ENCODE peak calls at places on chromosomes 4 and X, in six cellular contexts. U, W, T, H, B and P are unnamed samples.

GRCh38 chr4:155629183-155629825 is 37.3 kb upstream of the GUCY1A1 start:
- DNase-seq in U (no peak), W (peak), T (no peak), H (no peak), B (no peak), P (no peak)

GRCh38 chr4:154407483-154407882 is 84.1 kb downstream of the DCHS2 start:
- DNase-seq in U (no peak), W (no peak), T (no peak), H (no peak), B (no peak), P (no peak)

GRCh38 chrX:69365755-69366154 is 138.4 kb upstream of the NALF2 start:
- DNase-seq in U (no peak), W (no peak), T (no peak), H (no peak), B (no peak), P (no peak)

GRCh38 chr4:25694466-25694865 is 38.8 kb downstream of the SLC34A2 start:
- DNase-seq in U (no peak), W (no peak), T (no peak), H (peak), B (no peak), P (no peak)

GRCh38 chrX:71143508-71143907 is 1.1 kb upstream of the NLGN3 start:
- DNase-seq in U (no peak), W (no peak), T (no peak), H (no peak), B (no peak), P (no peak)

GRCh38 chr4:181202249-181202648 is 1041.0 kb upstream of the TENM3 start:
- DNase-seq in U (no peak), W (no peak), T (no peak), H (no peak), B (no peak), P (no peak)

GRCh38 chr4:72629540-72629939 is 60.5 kb upstream of the ADAMTS3 start:
- DNase-seq in U (no peak), W (no peak), T (no peak), H (peak), B (peak), P (no peak)

GRCh38 chr4:4395849-4396627 is 9.1 kb downstream of the NSG1 start:
- DNase-seq in U (no peak), W (no peak), T (peak), H (no peak), B (no peak), P (no peak)

GRCh38 chr4:112371361-112371760 is 74.2 kb downstream of the ALPK1 start:
- DNase-seq in U (no peak), W (no peak), T (no peak), H (no peak), B (no peak), P (no peak)

GRCh38 chr4:70958681-70959080 is 34.8 kb upstream of the DCK start:
- DNase-seq in U (no peak), W (no peak), T (no peak), H (no peak), B (peak), P (no peak)

GRCh38 chrX:68912113-68912980 is 83.5 kb downstream of the EFNB1 start:
- DNase-seq in U (no peak), W (no peak), T (no peak), H (no peak), B (no peak), P (no peak)

GRCh38 chr4:140103676-140104075 is 50.3 kb downstream of the MAML3 start:
- DNase-seq in U (no peak), W (peak), T (no peak), H (no peak), B (no peak), P (no peak)

GRCh38 chrX:115399306-115399705 is 109.8 kb downstream of the LUZP4 start:
- DNase-seq in U (no peak), W (no peak), T (no peak), H (no peak), B (no peak), P (no peak)

GRCh38 chrX:8755813-8756212 is 23.9 kb upstream of the ANOS1 start:
- DNase-seq in U (no peak), W (no peak), T (no peak), H (no peak), B (no peak), P (no peak)

GRCh38 chrX:34382416-34382815 is 250.3 kb upstream of the FAM47A start:
- DNase-seq in U (no peak), W (no peak), T (no peak), H (no peak), B (no peak), P (no peak)

GRCh38 chrX:153922932-153923857 is 2.9 kb downstream of the ARHGAP4 start:
- DNase-seq in U (no peak), W (no peak), T (peak), H (no peak), B (no peak), P (no peak)

GRCh38 chr4:10320130-10320529 is 137.1 kb downstream of the ZNF518B start:
- DNase-seq in U (no peak), W (no peak), T (no peak), H (no peak), B (no peak), P (no peak)

GRCh38 chrX:47643926-47644325 is 6.4 kb downstream of the ELK1 start:
- DNase-seq in U (no peak), W (no peak), T (no peak), H (no peak), B (no peak), P (no peak)

GRCh38 chrX:18664947-18665346 is 7.0 kb downstream of the RS1 start:
- DNase-seq in U (no peak), W (no peak), T (no peak), H (no peak), B (no peak), P (no peak)

GRCh38 chrX:67555578-67556203 is 11.9 kb downstream of the AR start:
- DNase-seq in U (no peak), W (peak), T (no peak), H (no peak), B (no peak), P (peak)

GRCh38 chrX:19670321-19670750 is 155.0 kb upstream of the MAP3K15 start:
- DNase-seq in U (no peak), W (no peak), T (no peak), H (no peak), B (no peak), P (no peak)

GRCh38 chrX:28058906-28059305 is 77.7 kb upstream of the DCAF8L1 start:
- DNase-seq in U (no peak), W (no peak), T (no peak), H (no peak), B (no peak), P (no peak)

GRCh38 chr4:38189445-38189844 is 229.2 kb downstream of the PTTG2 start:
- DNase-seq in U (no peak), W (peak), T (no peak), H (peak), B (no peak), P (no peak)

GRCh38 chr4:6206771-6207290 is 6.5 kb upstream of the JAKMIP1 start:
- DNase-seq in U (no peak), W (no peak), T (no peak), H (no peak), B (no peak), P (no peak)

GRCh38 chr4:10417720-10418119 is 39.5 kb downstream of the ZNF518B start:
- DNase-seq in U (no peak), W (no peak), T (no peak), H (no peak), B (no peak), P (no peak)

GRCh38 chr4:145217339-145217738 is 37.0 kb upstream of the OTUD4 start:
- DNase-seq in U (no peak), W (no peak), T (no peak), H (no peak), B (no peak), P (no peak)

GRCh38 chrX:136711147-136711546 is 63.2 kb downstream of the CD40LG start:
- DNase-seq in U (no peak), W (peak), T (no peak), H (no peak), B (no peak), P (no peak)

GRCh38 chrX:110316351-110317078 is 1.4 kb downstream of the AMMECR1 start:
- DNase-seq in U (no peak), W (no peak), T (no peak), H (no peak), B (no peak), P (no peak)

GRCh38 chr4:162782778-162783507 is 383.7 kb downstream of the NAF1 start:
- DNase-seq in U (no peak), W (no peak), T (no peak), H (no peak), B (no peak), P (no peak)

GRCh38 chr4:36213956-36214355 is 30.4 kb downstream of the ARAP2 start:
- DNase-seq in U (no peak), W (no peak), T (no peak), H (no peak), B (no peak), P (no peak)

GRCh38 chrX:45714864-45715263 is 514.2 kb upstream of the DIPK2B start:
- DNase-seq in U (no peak), W (peak), T (no peak), H (no peak), B (no peak), P (no peak)

GRCh38 chrX:151398346-151398745 is 1.3 kb downstream of the VMA21 start:
- DNase-seq in U (no peak), W (no peak), T (no peak), H (no peak), B (no peak), P (no peak)

GRCh38 chrX:43552166-43552565 is 103.9 kb upstream of the MAOA start:
- DNase-seq in U (no peak), W (no peak), T (no peak), H (peak), B (no peak), P (no peak)

GRCh38 chr4:109645874-109646591 is 57.2 kb downstream of the CASP6 start:
- DNase-seq in U (no peak), W (no peak), T (no peak), H (no peak), B (no peak), P (no peak)

GRCh38 chr4:153790962-153791551 is 2.2 kb upstream of the SFRP2 start:
- DNase-seq in U (peak), W (peak), T (no peak), H (no peak), B (no peak), P (no peak)

GRCh38 chr4:183960021-183960420 is 54.9 kb downstream of the STOX2 start:
- DNase-seq in U (peak), W (no peak), T (peak), H (peak), B (no peak), P (no peak)

GRCh38 chrX:43474321-43474720 is 181.8 kb upstream of the MAOA start:
- DNase-seq in U (no peak), W (no peak), T (no peak), H (peak), B (no peak), P (no peak)

GRCh38 chr4:140654516-140654855 is 85.7 kb upstream of the UCP1 start:
- DNase-seq in U (no peak), W (no peak), T (no peak), H (no peak), B (no peak), P (no peak)

GRCh38 chrX:115350696-115351408 is 61.3 kb downstream of the LUZP4 start:
- DNase-seq in U (no peak), W (no peak), T (peak), H (no peak), B (no peak), P (no peak)